ENCODE peak calls at places on chromosomes 1 and 21, in four cellular contexts. O, Y, F and H are unnamed samples. For H3K4me1, the result is how much of the 10 kb centered on the place peaks cover.

GRCh38 chr1:13922440-13922839 is 222.5 kb downstream of the PRDM2 start:
- DNase-seq in O (no peak), Y (no peak), F (no peak), H (no peak)

GRCh38 chr1:234246638-234247116 is 126.6 kb upstream of the COA6 start:
- DNase-seq in O (no peak), Y (no peak), F (no peak), H (no peak)

GRCh38 chr1:202597090-202597761 is 113.0 kb downstream of the SYT2 start:
- DNase-seq in O (no peak), Y (no peak), F (no peak), H (no peak)

GRCh38 chr1:172219966-172220365 is 200.5 kb upstream of the C1orf105 start:
- DNase-seq in O (no peak), Y (no peak), F (peak), H (no peak)

GRCh38 chr1:169103002-169103401 is 3.5 kb upstream of the ATP1B1 start:
- DNase-seq in O (no peak), Y (no peak), F (no peak), H (no peak)

GRCh38 chr1:64387382-64388066 is 82.4 kb upstream of the CACHD1 start:
- DNase-seq in O (no peak), Y (no peak), F (no peak), H (no peak)

GRCh38 chr21:40516336-40516735 is 330.6 kb downstream of the DSCAM start:
- DNase-seq in O (no peak), Y (no peak), F (no peak), H (no peak)

GRCh38 chr1:89842547-89843278 is 21.9 kb downstream of the LRRC8D start:
- DNase-seq in O (peak), Y (no peak), F (peak), H (peak)

GRCh38 chr1:36349241-36349671 is 25.8 kb upstream of the EVA1B start:
- DNase-seq in O (peak), Y (no peak), F (peak), H (peak)

DNA sequence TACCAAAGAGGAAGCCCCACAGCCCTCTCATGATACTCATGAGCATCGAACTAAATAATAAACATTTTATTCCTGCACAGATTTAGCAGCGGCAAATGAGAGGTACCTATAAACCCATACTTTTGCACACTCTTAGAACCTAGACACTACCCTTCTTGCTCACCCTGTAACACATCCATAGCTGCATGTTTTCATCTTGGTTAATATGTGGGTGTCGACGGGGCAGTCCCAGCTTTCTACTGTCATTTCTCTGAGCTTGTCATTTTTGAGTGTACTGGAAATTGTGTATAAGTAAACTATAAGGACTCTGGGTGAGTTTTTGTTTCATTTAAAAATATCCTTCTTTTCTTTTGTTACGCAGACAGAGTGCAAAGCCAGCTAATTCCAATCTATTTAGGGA is 25.5 kb downstream of the OVGP1 start:
- DNase-seq in O (no peak), Y (no peak), F (no peak), H (no peak)
- H2AFZ ChIP-seq in O (no peak), Y (no peak), F (no peak), H (no peak)

GRCh38 chr21:44017601-44018000 is 5.5 kb downstream of the TRAPPC10 start:
- DNase-seq in O (no peak), Y (no peak), F (no peak), H (no peak)
- H3K4me1 ChIP-seq in O (half or more), Y (under half), F (under half), H (under half)

DNA sequence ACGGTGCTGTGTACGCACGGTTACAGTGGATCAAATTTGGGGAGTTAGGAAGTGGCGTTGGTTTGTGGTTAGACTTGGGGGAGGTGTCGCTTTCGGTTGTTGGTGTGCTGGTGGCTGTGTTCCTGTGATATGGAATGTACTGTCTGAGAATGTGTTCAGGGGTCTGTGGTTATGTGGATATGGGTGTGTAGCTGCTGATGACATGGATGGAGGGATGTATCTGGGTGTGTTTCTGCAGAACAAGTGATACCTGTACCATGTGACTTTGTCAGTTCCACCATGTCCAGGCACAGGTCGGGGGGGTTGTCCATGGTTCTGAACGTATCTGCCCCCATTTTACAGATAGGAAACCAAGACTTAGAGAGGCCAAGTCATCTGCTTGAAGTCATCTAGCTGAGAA is 22.7 kb downstream of the PAX7 start:
- DNase-seq in O (no peak), Y (no peak), F (no peak), H (no peak)
- H3K4me3 ChIP-seq in O (no peak), Y (no peak), F (no peak), H (no peak)

GRCh38 chr1:201576914-201577313 is 38.0 kb downstream of the NAV1 start:
- DNase-seq in O (no peak), Y (no peak), F (no peak), H (no peak)
- H2AFZ ChIP-seq in O (no peak), Y (no peak), F (no peak), H (no peak)